ENCODE peak calls at places on chromosome 2, in eight cellular contexts. E is AG04449, T is epithelial cell of esophagus, V is left cardiac atrium, W is GDM1, O is NCI-H774, P is dermis microvascular lymphatic vessel endothelial cell, U is neural progenitor cell. B is an unnamed sample.

GRCh38 chr2:241507430-241508239 is 749 bp downstream of the STK25 start:
- DNase-seq in E (no peak), T (peak), V (no peak), W (no peak), O (no peak), P (peak), U (peak), B (peak)

GRCh38 chr2:8148260-8148880 is 533.5 kb upstream of the ID2 start:
- DNase-seq in E (peak), T (peak), V (no peak), W (no peak), O (no peak), P (peak), U (no peak), B (no peak)

GRCh38 chr2:136206613-136207012 is 88.7 kb upstream of the CXCR4 start:
- DNase-seq in E (no peak), T (no peak), V (no peak), W (no peak), O (peak), P (no peak), U (no peak), B (no peak)

GRCh38 chr2:120605231-120605935 is 130.3 kb upstream of the GLI2 start:
- DNase-seq in E (no peak), T (no peak), V (no peak), W (peak), O (peak), P (no peak), U (no peak), B (no peak)

GRCh38 chr2:41937464-41937861 is 110.4 kb upstream of the PKDCC start:
- DNase-seq in E (no peak), T (no peak), V (no peak), W (no peak), O (no peak), P (no peak), U (peak), B (no peak)

GRCh38 chr2:29430382-29431112 is 315.3 kb downstream of the CLIP4 start:
- DNase-seq in E (no peak), T (no peak), V (no peak), W (no peak), O (no peak), P (no peak), U (no peak), B (no peak)

GRCh38 chr2:83565231-83566025 is 893.7 kb downstream of the SUCLG1 start:
- DNase-seq in E (no peak), T (no peak), V (no peak), W (no peak), O (no peak), P (no peak), U (no peak), B (no peak)

GRCh38 chr2:42906557-42907380 is 114.4 kb upstream of the HAAO start:
- DNase-seq in E (no peak), T (no peak), V (peak), W (no peak), O (peak), P (no peak), U (peak), B (no peak)

GRCh38 chr2:68936889-68937288 is 15.8 kb downstream of the GKN2 start:
- DNase-seq in E (no peak), T (peak), V (no peak), W (no peak), O (no peak), P (no peak), U (no peak), B (no peak)

GRCh38 chr2:118580651-118581050 is 266.8 kb downstream of the EN1 start:
- DNase-seq in E (no peak), T (peak), V (no peak), W (no peak), O (no peak), P (no peak), U (no peak), B (no peak)